ENCODE peak calls at places on chromosomes 2 and 18, in nine cellular contexts. One of them, this sample, is unnamed.

GRCh38 chr2:74944987-74945782 is 13.3 kb upstream of the POLE4 start:
- DNase-seq in activated CD4-positive, alpha-beta memory T cell treated with anti-CD3 and anti-CD28 coated beads for 36 hours: no peak
- DNase-seq in neural crest cell: no peak
- DNase-seq in HT1080: peak
- DNase-seq in H7: no peak
- DNase-seq in SJSA1: no peak
- DNase-seq in astrocyte: peak
- DNase-seq in NCI-H524 treated with DMSO at 0.1 percent for 48 hours: no peak
- DNase-seq in Peyer's patch: no peak
- DNase-seq in this sample: no peak

GRCh38 chr2:152415231-152415642 is 80.3 kb downstream of the FMNL2 start:
- DNase-seq in astrocyte: peak
- DNase-seq in NCI-H524 treated with DMSO at 0.1 percent for 48 hours: no peak
- DNase-seq in HT1080: peak
- DNase-seq in H7: no peak
- DNase-seq in activated CD4-positive, alpha-beta memory T cell treated with anti-CD3 and anti-CD28 coated beads for 36 hours: peak
- DNase-seq in SJSA1: no peak
- DNase-seq in neural crest cell: no peak
- DNase-seq in Peyer's patch: no peak
- DNase-seq in this sample: no peak

GRCh38 chr2:23492337-23492675 is 107.3 kb downstream of the KLHL29 start:
- DNase-seq in HT1080: no peak
- DNase-seq in activated CD4-positive, alpha-beta memory T cell treated with anti-CD3 and anti-CD28 coated beads for 36 hours: no peak
- DNase-seq in astrocyte: no peak
- DNase-seq in NCI-H524 treated with DMSO at 0.1 percent for 48 hours: peak
- DNase-seq in H7: no peak
- DNase-seq in neural crest cell: no peak
- DNase-seq in Peyer's patch: no peak
- DNase-seq in SJSA1: no peak
- DNase-seq in this sample: no peak

GRCh38 chr2:30217644-30218361 is 13.5 kb upstream of the LBH start:
- DNase-seq in activated CD4-positive, alpha-beta memory T cell treated with anti-CD3 and anti-CD28 coated beads for 36 hours: peak
- DNase-seq in NCI-H524 treated with DMSO at 0.1 percent for 48 hours: no peak
- DNase-seq in SJSA1: no peak
- DNase-seq in H7: peak
- DNase-seq in astrocyte: peak
- DNase-seq in HT1080: no peak
- DNase-seq in neural crest cell: no peak
- DNase-seq in Peyer's patch: peak
- DNase-seq in this sample: no peak

GRCh38 chr18:23106575-23106974 is 28.7 kb upstream of the CABLES1 start:
- DNase-seq in NCI-H524 treated with DMSO at 0.1 percent for 48 hours: no peak
- DNase-seq in neural crest cell: no peak
- DNase-seq in activated CD4-positive, alpha-beta memory T cell treated with anti-CD3 and anti-CD28 coated beads for 36 hours: no peak
- DNase-seq in astrocyte: peak
- DNase-seq in HT1080: peak
- DNase-seq in Peyer's patch: no peak
- DNase-seq in H7: no peak
- DNase-seq in SJSA1: peak
- DNase-seq in this sample: peak

GRCh38 chr18:48138660-48139426 is 208.4 kb upstream of the SMAD2 start:
- DNase-seq in SJSA1: no peak
- DNase-seq in activated CD4-positive, alpha-beta memory T cell treated with anti-CD3 and anti-CD28 coated beads for 36 hours: no peak
- DNase-seq in HT1080: no peak
- DNase-seq in neural crest cell: no peak
- DNase-seq in astrocyte: no peak
- DNase-seq in NCI-H524 treated with DMSO at 0.1 percent for 48 hours: no peak
- DNase-seq in H7: no peak
- DNase-seq in Peyer's patch: no peak
- DNase-seq in this sample: no peak

GRCh38 chr2:175742367-175742766 is 259.7 kb downstream of the LNPK start:
- DNase-seq in activated CD4-positive, alpha-beta memory T cell treated with anti-CD3 and anti-CD28 coated beads for 36 hours: no peak
- DNase-seq in SJSA1: no peak
- DNase-seq in HT1080: peak
- DNase-seq in Peyer's patch: no peak
- DNase-seq in neural crest cell: no peak
- DNase-seq in H7: no peak
- DNase-seq in astrocyte: peak
- DNase-seq in NCI-H524 treated with DMSO at 0.1 percent for 48 hours: no peak
- DNase-seq in this sample: no peak

GRCh38 chr2:38709515-38710194 is 41.5 kb downstream of the SRSF7 start:
- DNase-seq in astrocyte: no peak
- DNase-seq in Peyer's patch: no peak
- DNase-seq in NCI-H524 treated with DMSO at 0.1 percent for 48 hours: no peak
- DNase-seq in H7: no peak
- DNase-seq in HT1080: no peak
- DNase-seq in activated CD4-positive, alpha-beta memory T cell treated with anti-CD3 and anti-CD28 coated beads for 36 hours: peak
- DNase-seq in SJSA1: no peak
- DNase-seq in neural crest cell: no peak
- DNase-seq in this sample: no peak

GRCh38 chr18:6712401-6712800 is 17.1 kb upstream of the ARHGAP28 start:
- DNase-seq in H7: no peak
- DNase-seq in SJSA1: no peak
- DNase-seq in HT1080: no peak
- DNase-seq in astrocyte: no peak
- DNase-seq in Peyer's patch: no peak
- DNase-seq in neural crest cell: no peak
- DNase-seq in NCI-H524 treated with DMSO at 0.1 percent for 48 hours: no peak
- DNase-seq in activated CD4-positive, alpha-beta memory T cell treated with anti-CD3 and anti-CD28 coated beads for 36 hours: no peak
- DNase-seq in this sample: no peak

GRCh38 chr18:11902522-11903292 is 5.4 kb downstream of the MPPE1 start:
- DNase-seq in Peyer's patch: no peak
- DNase-seq in astrocyte: peak
- DNase-seq in neural crest cell: no peak
- DNase-seq in activated CD4-positive, alpha-beta memory T cell treated with anti-CD3 and anti-CD28 coated beads for 36 hours: no peak
- DNase-seq in SJSA1: no peak
- DNase-seq in HT1080: no peak
- DNase-seq in H7: no peak
- DNase-seq in NCI-H524 treated with DMSO at 0.1 percent for 48 hours: no peak
- DNase-seq in this sample: no peak

GRCh38 chr2:141923657-141924056 is 207.2 kb downstream of the LRP1B start:
- DNase-seq in astrocyte: peak
- DNase-seq in H7: no peak
- DNase-seq in SJSA1: no peak
- DNase-seq in HT1080: peak
- DNase-seq in neural crest cell: no peak
- DNase-seq in Peyer's patch: no peak
- DNase-seq in NCI-H524 treated with DMSO at 0.1 percent for 48 hours: no peak
- DNase-seq in activated CD4-positive, alpha-beta memory T cell treated with anti-CD3 and anti-CD28 coated beads for 36 hours: no peak
- DNase-seq in this sample: no peak

GRCh38 chr2:149871091-149871885 is 283.7 kb upstream of the MMADHC start:
- DNase-seq in neural crest cell: no peak
- DNase-seq in Peyer's patch: no peak
- DNase-seq in SJSA1: no peak
- DNase-seq in HT1080: no peak
- DNase-seq in astrocyte: no peak
- DNase-seq in activated CD4-positive, alpha-beta memory T cell treated with anti-CD3 and anti-CD28 coated beads for 36 hours: no peak
- DNase-seq in NCI-H524 treated with DMSO at 0.1 percent for 48 hours: no peak
- DNase-seq in H7: no peak
- DNase-seq in this sample: no peak

This sample was measured in brain pericyte.